ENCODE peak calls at places on chromosomes 4 and X, in six cellular contexts. H is tibial artery, B is PC-9, I is fibroblast of pulmonary artery, K is upper lobe of right lung, X is dorsolateral prefrontal cortex. O is an unnamed sample.

GRCh38 chrX:31012509-31013025 is 59.3 kb downstream of the FTHL17 start:
- DNase-seq in H (no peak), B (no peak), I (no peak), K (no peak), X (no peak), O (no peak)

GRCh38 chr4:53716011-53716410 is 124.7 kb upstream of the LNX1 start:
- DNase-seq in H (no peak), B (no peak), I (no peak), K (no peak), X (no peak), O (no peak)

GRCh38 chrX:43940811-43941210 is 32.4 kb downstream of the NDP start:
- DNase-seq in H (peak), B (no peak), I (peak), K (no peak), X (no peak), O (no peak)

GRCh38 chr4:7239844-7240243 is 47.5 kb downstream of the SORCS2 start:
- DNase-seq in H (no peak), B (no peak), I (no peak), K (no peak), X (no peak), O (no peak)

GRCh38 chr4:6250235-6250983 is 19.2 kb upstream of the WFS1 start:
- DNase-seq in H (no peak), B (peak), I (peak), K (no peak), X (peak), O (no peak)

GRCh38 chr4:8874896-8875680 is 3.4 kb upstream of the HMX1 start:
- DNase-seq in H (no peak), B (no peak), I (no peak), K (no peak), X (no peak), O (no peak)

GRCh38 chrX:95071052-95071451 is 1397.0 kb downstream of the FAM133A start:
- DNase-seq in H (no peak), B (no peak), I (no peak), K (no peak), X (no peak), O (no peak)

GRCh38 chr4:91837608-91838029 is 466.1 kb upstream of the GRID2 start:
- DNase-seq in H (no peak), B (no peak), I (peak), K (no peak), X (no peak), O (no peak)

GRCh38 chr4:80183196-80184052 is 13.9 kb upstream of the PRDM8 start:
- DNase-seq in H (peak), B (no peak), I (peak), K (peak), X (no peak), O (peak)

GRCh38 chrX:40868868-40869267 is 133.5 kb upstream of the MED14 start:
- DNase-seq in H (no peak), B (no peak), I (no peak), K (no peak), X (no peak), O (no peak)

GRCh38 chr4:71602271-71602890 is 181.5 kb downstream of the GC start:
- DNase-seq in H (no peak), B (no peak), I (peak), K (no peak), X (no peak), O (no peak)
- H3K4me3 ChIP-seq in H (no peak), B (no peak), I (no peak), K (no peak), X (no peak), O (no peak)

GRCh38 chr4:158036998-158037397 is 135.8 kb downstream of the GASK1B start:
- DNase-seq in H (no peak), B (no peak), I (no peak), K (no peak), X (no peak), O (no peak)

GRCh38 chr4:158043971-158044618 is 128.7 kb downstream of the GASK1B start:
- DNase-seq in H (no peak), B (no peak), I (no peak), K (no peak), X (no peak), O (peak)

GRCh38 chr4:158046345-158046744 is 126.5 kb downstream of the GASK1B start:
- DNase-seq in H (no peak), B (no peak), I (no peak), K (no peak), X (no peak), O (no peak)

GRCh38 chr4:158038718-158039117 is 134.1 kb downstream of the GASK1B start:
- DNase-seq in H (no peak), B (no peak), I (no peak), K (no peak), X (no peak), O (no peak)

DNA sequence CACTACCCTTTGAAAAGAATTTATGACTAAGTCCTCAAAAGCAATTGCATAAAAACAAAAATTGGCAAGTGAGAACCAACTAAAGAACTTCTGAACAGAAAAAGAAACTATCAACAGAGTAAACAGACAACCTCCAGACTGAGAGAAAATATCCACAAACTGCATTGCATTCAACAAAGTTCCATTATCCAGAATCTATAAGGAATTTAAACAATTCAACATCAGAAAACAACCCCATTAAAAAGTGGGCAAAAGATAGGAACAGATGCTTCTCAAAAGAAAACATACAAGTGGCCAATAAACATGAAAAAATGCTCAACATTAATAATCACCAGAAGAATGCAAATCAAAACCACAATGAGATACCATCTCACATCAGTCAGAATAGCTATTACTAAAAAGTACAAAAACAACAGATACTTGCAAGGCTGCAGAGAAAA is 130.2 kb downstream of the GASK1B start:
- DNase-seq in H (no peak), B (no peak), I (peak), K (no peak), X (no peak), O (no peak)
- H3K4me3 ChIP-seq in H (no peak), B (no peak), I (no peak), K (no peak), X (no peak), O (no peak)

GRCh38 chr4:4860803-4861591 is 1.5 kb downstream of the MSX1 start:
- DNase-seq in H (no peak), B (no peak), I (peak), K (no peak), X (no peak), O (no peak)

GRCh38 chr4:4861592-4862551 is 2.4 kb downstream of the MSX1 start:
- DNase-seq in H (no peak), B (no peak), I (no peak), K (no peak), X (no peak), O (no peak)

GRCh38 chr4:4859010-4859798 is at the start of gene MSX1:
- DNase-seq in H (peak), B (peak), I (peak), K (peak), X (peak), O (peak)

GRCh38 chr4:4859799-4860380 is 425 bp downstream of the MSX1 start:
- DNase-seq in H (no peak), B (no peak), I (no peak), K (no peak), X (no peak), O (peak)

GRCh38 chr4:4860381-4860802 is 927 bp downstream of the MSX1 start:
- DNase-seq in H (no peak), B (no peak), I (peak), K (no peak), X (no peak), O (no peak)
- H3K4me3 ChIP-seq in H (peak), B (peak), I (peak), K (peak), X (peak), O (peak)

GRCh38 chr4:77650787-77651186 is 45.2 kb downstream of the CXCL13 start:
- DNase-seq in H (no peak), B (no peak), I (no peak), K (no peak), X (no peak), O (no peak)
- H3K4me3 ChIP-seq in H (no peak), B (no peak), I (no peak), K (no peak), X (no peak), O (no peak)

GRCh38 chr4:16725252-16725651 is 173.2 kb downstream of the LDB2 start:
- DNase-seq in H (no peak), B (no peak), I (no peak), K (no peak), X (no peak), O (no peak)

GRCh38 chr4:16717266-16717970 is 181.0 kb downstream of the LDB2 start:
- DNase-seq in H (no peak), B (no peak), I (no peak), K (no peak), X (no peak), O (no peak)

GRCh38 chr4:16727218-16727617 is 171.2 kb downstream of the LDB2 start:
- DNase-seq in H (no peak), B (no peak), I (no peak), K (no peak), X (no peak), O (no peak)

GRCh38 chr4:16722386-16722785 is 176.1 kb downstream of the LDB2 start:
- DNase-seq in H (no peak), B (no peak), I (no peak), K (no peak), X (no peak), O (no peak)

GRCh38 chr4:16721618-16722291 is 176.7 kb downstream of the LDB2 start:
- DNase-seq in H (no peak), B (no peak), I (peak), K (no peak), X (no peak), O (no peak)
- H3K4me3 ChIP-seq in H (no peak), B (no peak), I (no peak), K (no peak), X (no peak), O (no peak)

GRCh38 chr4:132101526-132101925 is 1047.6 kb upstream of the PCDH10 start:
- DNase-seq in H (no peak), B (no peak), I (peak), K (no peak), X (no peak), O (no peak)
- H3K4me3 ChIP-seq in H (no peak), B (no peak), I (no peak), K (no peak), X (no peak), O (no peak)

O was measured in psoas muscle.